ENCODE peak calls at places on chromosomes 11 and 22, in five cellular contexts. F is MCF 10A; X is AG09319; L is CD4-positive, alpha-beta T cell; G is WTC11. Y is an unnamed sample.

GRCh38 chr11:104435498-104435897 is 271.6 kb upstream of the PDGFD start:
- DNase-seq in F (no peak), L (no peak), X (no peak), G (no peak), Y (no peak)

GRCh38 chr11:75733346-75734107 is 15.9 kb downstream of the MOGAT2 start:
- DNase-seq in X (no peak), G (no peak), L (no peak), F (no peak), Y (no peak)

GRCh38 chr22:37487559-37487958 is 1.4 kb upstream of the MFNG start:
- DNase-seq in L (no peak), G (no peak), X (no peak), F (no peak), Y (no peak)

GRCh38 chr11:109586789-109587188 is 164.8 kb downstream of the C11orf87 start:
- DNase-seq in G (no peak), F (no peak), X (no peak), L (no peak), Y (no peak)

GRCh38 chr22:29782061-29782845 is 15.1 kb downstream of the UQCR10 start:
- DNase-seq in G (no peak), L (no peak), F (peak; percentile 28), X (no peak), Y (no peak)

GRCh38 chr11:45885274-45885920 is at the start of gene MAPK8IP1:
- DNase-seq in X (no peak), G (peak; percentile 76), L (peak; percentile 41), F (peak; percentile 39), Y (peak; percentile 86)

GRCh38 chr11:76224461-76225121 is 18.3 kb upstream of the WNT11 start:
- DNase-seq in G (no peak), L (no peak), F (no peak), X (no peak), Y (no peak)

GRCh38 chr11:111454561-111455192 is 57.5 kb downstream of the BTG4 start:
- DNase-seq in L (peak; percentile 25), G (peak; percentile 81), F (peak; percentile 63), X (peak; percentile 22), Y (peak; percentile 80)

GRCh38 chr11:59158206-59159068 is 13.5 kb upstream of the DTX4 start:
- DNase-seq in G (peak; percentile 54), X (peak; percentile 56), F (peak; percentile 78), L (peak; percentile 57), Y (no peak)

GRCh38 chr22:45008853-45009751 is 703 bp downstream of the PHF21B start:
- DNase-seq in G (peak; percentile 35), L (no peak), F (no peak), X (no peak), Y (no peak)

GRCh38 chr11:86800076-86800955 is at the start of gene PRSS23:
- DNase-seq in F (peak; percentile 40), X (peak; percentile 40), G (peak; percentile 71), L (no peak), Y (peak; percentile 44)

GRCh38 chr11:44761546-44761961 is 34.8 kb downstream of the TSPAN18 start:
- DNase-seq in X (no peak), G (no peak), F (no peak), L (no peak), Y (no peak)

GRCh38 chr11:134237557-134237922 is 13.1 kb downstream of the VPS26B start:
- DNase-seq in G (no peak), F (no peak), X (no peak), L (no peak), Y (no peak)

GRCh38 chr11:110160016-110160415 is 66.8 kb downstream of the ZC3H12C start:
- DNase-seq in F (no peak), G (no peak), L (no peak), X (no peak), Y (no peak)

GRCh38 chr11:63362196-63362829 is 7.3 kb upstream of the SLC22A9 start:
- DNase-seq in F (no peak), L (no peak), X (no peak), G (no peak), Y (no peak)

GRCh38 chr11:83371489-83371888 is 85.3 kb upstream of the CCDC90B start:
- DNase-seq in X (no peak), L (no peak), F (no peak), G (no peak), Y (no peak)

GRCh38 chr22:32826537-32826936 is 25.0 kb downstream of the TIMP3 start:
- DNase-seq in G (no peak), L (no peak), F (no peak), X (no peak), Y (no peak)

GRCh38 chr11:19768815-19769214 is 56.2 kb downstream of the NAV2 start:
- DNase-seq in G (no peak), F (no peak), X (no peak), L (no peak), Y (no peak)

GRCh38 chr22:49009359-49010063 is 818.2 kb downstream of the BRD1 start:
- DNase-seq in L (no peak), F (no peak), G (no peak), X (no peak), Y (no peak)

GRCh38 chr11:90148900-90149299 is 14.4 kb downstream of the NAALAD2 start:
- DNase-seq in X (no peak), G (no peak), L (no peak), F (no peak), Y (no peak)

GRCh38 chr22:37273846-37274225 is 8.5 kb upstream of the CYTH4 start:
- DNase-seq in X (no peak), G (no peak), F (no peak), L (no peak), Y (no peak)

GRCh38 chr22:36413022-36413770 is 25.4 kb upstream of the MYH9 start:
- DNase-seq in F (peak; percentile 59), G (no peak), L (no peak), X (no peak), Y (no peak)

GRCh38 chr11:125270711-125271110 is 106.2 kb downstream of the PKNOX2 start:
- DNase-seq in G (no peak), L (no peak), F (no peak), X (no peak), Y (no peak)

GRCh38 chr11:94129505-94130335 is 1.1 kb downstream of the PANX1 start:
- DNase-seq in L (no peak), X (no peak), G (peak; percentile 69), F (peak; percentile 36), Y (no peak)

GRCh38 chr11:96794152-96794551 is 404.3 kb downstream of the JRKL start:
- DNase-seq in G (no peak), F (peak; percentile 5), X (no peak), L (no peak), Y (no peak)

GRCh38 chr11:120746395-120746794 is 234.8 kb downstream of the GRIK4 start:
- DNase-seq in G (no peak), L (no peak), F (no peak), X (no peak), Y (no peak)

GRCh38 chr11:17812286-17813187 is 78.0 kb downstream of the KCNC1 start:
- DNase-seq in L (no peak), F (no peak), X (no peak), G (no peak), Y (no peak)

GRCh38 chr11:9104581-9104980 is 13.2 kb upstream of the SCUBE2 start:
- DNase-seq in F (no peak), G (no peak), X (no peak), L (no peak), Y (no peak)

GRCh38 chr11:4134844-4135243 is 40.2 kb downstream of the RRM1 start:
- DNase-seq in G (no peak), F (peak; percentile 6), X (no peak), L (no peak), Y (no peak)

GRCh38 chr11:1931791-1932480 is 12.4 kb downstream of the TNNT3 start:
- DNase-seq in L (no peak), X (no peak), G (peak; percentile 4), F (no peak), Y (no peak)

GRCh38 chr11:16793511-16793910 is 55.1 kb downstream of the C11orf58 start:
- DNase-seq in X (no peak), G (no peak), L (no peak), F (no peak), Y (no peak)

GRCh38 chr11:16792426-16792825 is 54.0 kb downstream of the C11orf58 start:
- DNase-seq in G (no peak), X (no peak), F (no peak), L (no peak), Y (no peak)

GRCh38 chr11:16795146-16795545 is 56.7 kb downstream of the C11orf58 start:
- DNase-seq in X (no peak), L (no peak), F (no peak), G (no peak), Y (no peak)

GRCh38 chr11:16793009-16793408 is 54.6 kb downstream of the C11orf58 start:
- DNase-seq in X (no peak), F (no peak), G (no peak), L (no peak), Y (no peak)

GRCh38 chr11:16794047-16794818 is 55.8 kb downstream of the C11orf58 start:
- DNase-seq in L (no peak), G (no peak), F (no peak), X (no peak), Y (no peak)
- TF ChIP-seq CTCF in L (no peak), G (no peak), F (no peak), X (no peak), Y (no peak)

GRCh38 chr11:27722117-27722844 is 22.0 kb upstream of the BDNF start:
- DNase-seq in G (peak; percentile 62), F (no peak), X (no peak), L (no peak), Y (no peak)

GRCh38 chr11:27719575-27719925 is 19.3 kb upstream of the BDNF start:
- DNase-seq in L (no peak), F (no peak), G (no peak), X (no peak), Y (no peak)

GRCh38 chr11:27721505-27722116 is 21.4 kb upstream of the BDNF start:
- DNase-seq in L (no peak), G (no peak), F (no peak), X (no peak), Y (no peak)

GRCh38 chr11:27718853-27719574 is 18.8 kb upstream of the BDNF start:
- DNase-seq in X (no peak), F (peak; percentile 55), G (peak; percentile 72), L (no peak), Y (no peak)

DNA sequence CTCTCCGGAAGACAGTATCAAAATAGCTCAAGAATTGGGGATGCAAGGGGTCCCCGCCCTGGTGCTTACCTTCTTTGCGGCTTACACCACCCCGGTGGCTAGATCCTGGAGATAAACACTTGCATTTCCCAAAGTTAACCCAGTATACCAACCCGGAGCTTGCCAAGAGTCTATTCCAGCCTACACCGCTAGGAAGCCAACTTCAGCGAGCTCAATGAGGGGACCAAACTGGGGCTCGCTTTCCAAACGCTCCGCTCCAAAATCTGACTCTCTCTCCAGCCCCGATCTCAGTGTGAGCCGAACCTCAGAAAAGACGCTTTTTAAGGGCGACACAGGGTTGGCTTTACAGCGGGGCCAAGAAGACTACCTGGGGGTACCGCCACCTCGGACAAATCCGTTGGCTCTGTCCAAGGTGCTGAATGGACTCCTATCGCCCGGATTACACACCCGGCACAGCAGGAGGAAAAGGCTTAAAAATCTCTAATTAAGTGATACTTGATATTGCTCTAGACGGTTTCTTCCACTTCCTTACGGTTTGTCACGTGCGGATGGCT is 20.1 kb upstream of the BDNF start:
- DNase-seq in L (no peak), G (peak; percentile 78), X (no peak), F (peak; percentile 53), Y (no peak)
- TF ChIP-seq CTCF in L (no peak), G (peak; percentile 18), X (peak; percentile 6), F (no peak), Y (no peak)

GRCh38 chr22:46250035-46250782 is at the start of gene CDPF1:
- DNase-seq in F (peak; percentile 87), L (peak; percentile 89), X (peak; percentile 48), G (peak; percentile 85), Y (peak; percentile 67)
- TF ChIP-seq CTCF in F (no peak), L (no peak), X (no peak), G (no peak), Y (no peak)

GRCh38 chr11:91495837-91496236 is 728.8 kb upstream of the FAT3 start:
- DNase-seq in G (no peak), X (no peak), F (no peak), L (no peak), Y (no peak)
- TF ChIP-seq CTCF in G (no peak), X (no peak), F (no peak), L (no peak), Y (no peak)